ENCODE peak calls at places on chromosomes 7 and 10, in seven cellular contexts. O, D, M, F, H, U and I are unnamed samples.

GRCh38 chr10:119466655-119467054 is 75.9 kb downstream of the RGS10 start:
- DNase-seq in O (no peak), D (no peak), M (no peak), F (no peak), H (peak), U (no peak), I (no peak)

GRCh38 chr10:63266337-63267327 is 133.5 kb downstream of the NRBF2 start:
- DNase-seq in O (no peak), D (no peak), M (no peak), F (no peak), H (no peak), U (no peak), I (peak)

GRCh38 chr7:43528581-43529354 is 54.1 kb upstream of the STK17A start:
- DNase-seq in O (no peak), D (no peak), M (no peak), F (no peak), H (no peak), U (no peak), I (no peak)

GRCh38 chr10:91953600-91954140 is 30.1 kb downstream of the BTAF1 start:
- DNase-seq in O (no peak), D (no peak), M (peak), F (no peak), H (no peak), U (no peak), I (no peak)

GRCh38 chr10:18659784-18660561 is 742 bp downstream of the ARL5B start:
- DNase-seq in O (no peak), D (no peak), M (peak), F (peak), H (peak), U (peak), I (peak)

GRCh38 chr7:2806571-2806970 is 37.5 kb downstream of the GNA12 start:
- DNase-seq in O (no peak), D (no peak), M (no peak), F (no peak), H (no peak), U (no peak), I (no peak)

GRCh38 chr7:155213385-155213784 is 84.3 kb upstream of the INSIG1 start:
- DNase-seq in O (no peak), D (no peak), M (no peak), F (no peak), H (no peak), U (no peak), I (no peak)

GRCh38 chr10:117663750-117664149 is 121.2 kb downstream of the EMX2 start:
- DNase-seq in O (peak), D (peak), M (peak), F (peak), H (no peak), U (no peak), I (no peak)

GRCh38 chr7:73622909-73623797 is 1.2 kb downstream of the MLXIPL start:
- DNase-seq in O (no peak), D (no peak), M (peak), F (no peak), H (peak), U (peak), I (peak)

GRCh38 chr10:70295946-70296345 is 12.1 kb upstream of the NPFFR1 start:
- DNase-seq in O (no peak), D (no peak), M (no peak), F (no peak), H (no peak), U (no peak), I (no peak)

GRCh38 chr10:32957341-32958084 is 517 bp downstream of the ITGB1 start:
- DNase-seq in O (no peak), D (no peak), M (no peak), F (no peak), H (peak), U (peak), I (peak)

GRCh38 chr10:45160266-45160665 is 155.1 kb downstream of the OR13A1 start:
- DNase-seq in O (no peak), D (no peak), M (no peak), F (no peak), H (no peak), U (no peak), I (no peak)
- H3K4me2 ChIP-seq in O (no peak), D (no peak), M (no peak), F (no peak), H (no peak), U (no peak), I (no peak)

GRCh38 chr10:16436758-16437539 is at the start of gene PTER:
- DNase-seq in O (peak), D (peak), M (peak), F (peak), H (peak), U (no peak), I (peak)

GRCh38 chr10:16439294-16439693 is 2.5 kb downstream of the PTER start:
- DNase-seq in O (no peak), D (no peak), M (no peak), F (no peak), H (no peak), U (no peak), I (no peak)

GRCh38 chr10:16437540-16437894 is 707 bp downstream of the PTER start:
- DNase-seq in O (no peak), D (no peak), M (peak), F (no peak), H (no peak), U (no peak), I (no peak)

GRCh38 chr10:16440396-16441105 is 3.7 kb downstream of the PTER start:
- DNase-seq in O (no peak), D (no peak), M (no peak), F (no peak), H (no peak), U (peak), I (no peak)

DNA sequence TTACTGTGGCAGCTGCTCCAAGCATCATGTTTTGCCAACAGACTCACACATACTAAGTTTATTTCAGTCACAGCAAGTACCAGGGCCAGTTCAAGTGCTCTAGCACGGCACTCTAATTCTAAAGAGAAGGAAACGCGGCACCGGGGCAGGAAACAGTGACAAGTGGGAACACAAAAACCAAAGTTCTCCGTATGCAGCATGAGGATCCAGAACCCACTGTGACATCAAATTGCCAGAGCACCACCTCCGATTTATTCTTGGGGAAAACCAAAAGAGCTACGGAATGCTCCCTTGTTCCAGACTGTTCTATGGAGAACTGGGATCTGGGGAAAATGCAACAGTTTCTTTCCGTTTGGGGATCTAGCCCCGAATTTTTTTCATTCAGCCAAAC is 448 bp upstream of the PTER start:
- DNase-seq in O (no peak), D (no peak), M (no peak), F (no peak), H (no peak), U (no peak), I (no peak)
- TF ChIP-seq REST in O (no peak), D (no peak), M (no peak), F (no peak), H (no peak), U (no peak), I (no peak)

DNA sequence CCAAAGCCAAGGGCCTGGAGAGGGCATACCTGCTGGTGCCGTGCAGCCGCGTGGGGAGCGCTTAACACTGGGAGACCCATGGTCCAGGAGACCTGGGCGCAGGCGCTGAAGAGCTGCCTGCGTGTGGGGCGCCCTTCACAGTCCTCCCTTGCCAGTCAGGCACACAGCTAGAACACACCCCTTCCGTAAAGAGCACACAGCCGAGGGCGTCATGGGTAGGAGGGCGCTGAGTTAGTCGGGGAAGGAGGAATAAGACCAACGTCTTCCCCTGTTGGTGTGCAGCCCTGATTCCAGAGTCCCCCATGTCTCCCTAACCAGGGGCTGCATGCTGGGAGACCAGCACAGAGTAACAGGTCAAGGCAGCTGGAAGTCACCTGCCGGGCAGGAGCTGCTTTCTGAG is 273.9 kb downstream of the USP6NL start:
- DNase-seq in O (no peak), D (no peak), M (no peak), F (no peak), H (no peak), U (no peak), I (peak)
- H3K4me2 ChIP-seq in O (no peak), D (no peak), M (no peak), F (no peak), H (no peak), U (no peak), I (peak)

GRCh38 chr7:159033473-159033825 is 111.2 kb downstream of the VIPR2 start:
- DNase-seq in O (no peak), D (no peak), M (no peak), F (no peak), H (no peak), U (no peak), I (no peak)
- TF ChIP-seq REST in O (no peak), D (no peak), M (no peak), F (no peak), H (no peak), U (no peak), I (no peak)

DNA sequence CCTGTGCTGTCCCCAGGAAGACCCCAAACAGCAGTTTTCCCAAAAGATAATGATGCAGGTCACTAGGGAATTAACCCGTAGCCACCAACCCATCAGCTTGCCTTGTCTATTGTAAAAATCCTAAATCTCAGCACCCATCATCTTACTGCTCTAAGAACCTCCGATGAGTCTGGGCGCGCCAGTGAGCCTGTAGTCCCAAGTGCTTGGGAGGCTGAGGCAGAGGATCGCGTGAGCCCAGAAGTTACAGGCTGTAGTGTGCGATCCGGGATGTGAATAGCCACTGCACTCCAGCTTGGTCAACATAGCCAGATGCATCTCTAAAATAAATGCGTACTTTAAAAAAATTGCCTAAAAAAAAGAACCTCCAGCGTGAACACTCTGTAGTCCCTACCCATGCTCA is 951 bp downstream of the AS3MT start:
- DNase-seq in O (no peak), D (no peak), M (no peak), F (no peak), H (no peak), U (no peak), I (peak)
- H3K4me2 ChIP-seq in O (peak), D (no peak), M (peak), F (no peak), H (no peak), U (peak), I (peak)

GRCh38 chr10:46992794-46993552 is 81.7 kb downstream of the PTPN20 start:
- DNase-seq in O (peak), D (peak), M (peak), F (no peak), H (peak), U (peak), I (peak)
- TF ChIP-seq REST in O (no peak), D (no peak), M (no peak), F (no peak), H (no peak), U (no peak), I (no peak)

GRCh38 chr10:130137659-130138478 is 1.7 kb downstream of the GLRX3 start:
- DNase-seq in O (no peak), D (no peak), M (no peak), F (no peak), H (no peak), U (no peak), I (no peak)
- H3K4me2 ChIP-seq in O (peak), D (peak), M (peak), F (peak), H (peak), U (peak), I (peak)

GRCh38 chr7:15967121-15967520 is 280.6 kb upstream of the MEOX2 start:
- DNase-seq in O (no peak), D (no peak), M (no peak), F (no peak), H (no peak), U (no peak), I (no peak)

GRCh38 chr7:15967551-15967950 is 281.1 kb upstream of the MEOX2 start:
- DNase-seq in O (no peak), D (no peak), M (no peak), F (no peak), H (no peak), U (no peak), I (no peak)

DNA sequence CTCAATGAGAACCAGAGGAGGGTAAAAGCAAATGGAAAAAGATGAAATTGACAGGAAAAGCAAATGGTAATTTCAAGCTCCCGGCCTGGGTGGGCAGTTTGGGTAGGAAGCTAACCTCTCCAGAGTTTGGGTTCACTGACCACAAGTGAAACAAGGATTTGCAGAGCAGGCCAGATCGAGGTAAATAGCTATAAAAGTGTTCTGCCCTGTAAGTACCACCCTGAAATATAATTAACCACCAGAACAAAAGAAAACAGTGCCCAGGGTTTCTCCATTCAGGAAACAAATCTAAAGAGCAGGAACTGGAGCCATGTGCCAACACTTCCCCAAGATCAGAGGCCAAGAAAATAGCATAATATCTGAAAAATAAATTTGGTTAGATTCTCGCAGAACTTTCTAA is 276.7 kb upstream of the MEOX2 start:
- DNase-seq in O (no peak), D (no peak), M (no peak), F (no peak), H (no peak), U (no peak), I (no peak)
- TF ChIP-seq REST in O (no peak), D (no peak), M (no peak), F (no peak), H (no peak), U (no peak), I (no peak)

GRCh38 chr10:122855745-122856144 is 10.1 kb upstream of the CUZD1 start:
- DNase-seq in O (no peak), D (no peak), M (no peak), F (no peak), H (no peak), U (no peak), I (no peak)

GRCh38 chr10:122861724-122862161 is 16.1 kb upstream of the CUZD1 start:
- DNase-seq in O (peak), D (no peak), M (no peak), F (no peak), H (peak), U (no peak), I (no peak)

GRCh38 chr10:122856902-122857301 is 11.2 kb upstream of the CUZD1 start:
- DNase-seq in O (no peak), D (no peak), M (no peak), F (no peak), H (no peak), U (no peak), I (no peak)

GRCh38 chr10:122863216-122863615 is 16.2 kb downstream of the FAM24B start:
- DNase-seq in O (no peak), D (no peak), M (no peak), F (no peak), H (no peak), U (no peak), I (no peak)

GRCh38 chr10:122859527-122859926 is 13.9 kb upstream of the CUZD1 start:
- DNase-seq in O (no peak), D (no peak), M (no peak), F (no peak), H (no peak), U (no peak), I (no peak)
- H3K4me2 ChIP-seq in O (no peak), D (no peak), M (no peak), F (no peak), H (no peak), U (no peak), I (no peak)